ENCODE peak calls at places on chromosome 17, in eight cellular contexts. One of them, this sample, is unnamed.

GRCh38 chr17:10094806-10095205 is 103.6 kb downstream of the GAS7 start:
- DNase-seq in ovary: no peak
- DNase-seq in heart left ventricle: no peak
- DNase-seq in sigmoid colon: peak; percentile 85
- DNase-seq in gastrocnemius medialis: no peak
- DNase-seq in body of pancreas: no peak
- DNase-seq in endothelial cell of umbilical vein: no peak
- DNase-seq in IMR-90: no peak
- DNase-seq in this sample: no peak

GRCh38 chr17:73069164-73069774 is 23.2 kb downstream of the SLC39A11 start:
- DNase-seq in ovary: no peak
- DNase-seq in heart left ventricle: no peak
- DNase-seq in sigmoid colon: no peak
- DNase-seq in gastrocnemius medialis: no peak
- DNase-seq in body of pancreas: no peak
- DNase-seq in endothelial cell of umbilical vein: no peak
- DNase-seq in IMR-90: no peak
- DNase-seq in this sample: no peak

GRCh38 chr17:19384723-19385391 is 2.1 kb downstream of the MFAP4 start:
- DNase-seq in ovary: peak; percentile 97
- DNase-seq in heart left ventricle: peak; percentile 78
- DNase-seq in sigmoid colon: peak; percentile 97
- DNase-seq in gastrocnemius medialis: peak; percentile 65
- DNase-seq in body of pancreas: peak; percentile 51
- DNase-seq in endothelial cell of umbilical vein: no peak
- DNase-seq in IMR-90: peak; percentile 91
- DNase-seq in this sample: peak; percentile 96

GRCh38 chr17:50134206-50135110 is 4.5 kb upstream of the SAMD14 start:
- DNase-seq in ovary: no peak
- DNase-seq in heart left ventricle: no peak
- DNase-seq in sigmoid colon: no peak
- DNase-seq in gastrocnemius medialis: no peak
- DNase-seq in body of pancreas: no peak
- DNase-seq in endothelial cell of umbilical vein: no peak
- DNase-seq in IMR-90: no peak
- DNase-seq in this sample: no peak

GRCh38 chr17:72386619-72387237 is 265.9 kb downstream of the SOX9 start:
- DNase-seq in ovary: no peak
- DNase-seq in heart left ventricle: no peak
- DNase-seq in sigmoid colon: no peak
- DNase-seq in gastrocnemius medialis: no peak
- DNase-seq in body of pancreas: no peak
- DNase-seq in endothelial cell of umbilical vein: no peak
- DNase-seq in IMR-90: no peak
- DNase-seq in this sample: no peak

GRCh38 chr17:59533694-59534093 is 31.7 kb upstream of the DHX40 start:
- DNase-seq in ovary: no peak
- DNase-seq in heart left ventricle: no peak
- DNase-seq in sigmoid colon: no peak
- DNase-seq in gastrocnemius medialis: no peak
- DNase-seq in body of pancreas: no peak
- DNase-seq in endothelial cell of umbilical vein: no peak
- DNase-seq in IMR-90: no peak
- DNase-seq in this sample: peak; percentile 53

GRCh38 chr17:47949197-47949759 is 7.9 kb downstream of the PNPO start:
- DNase-seq in ovary: peak; percentile 97
- DNase-seq in heart left ventricle: peak; percentile 88
- DNase-seq in sigmoid colon: peak; percentile 92
- DNase-seq in gastrocnemius medialis: peak; percentile 59
- DNase-seq in body of pancreas: peak; percentile 96
- DNase-seq in endothelial cell of umbilical vein: peak; percentile 77
- DNase-seq in IMR-90: peak; percentile 82
- DNase-seq in this sample: peak; percentile 95

GRCh38 chr17:31391496-31391949 is at the start of gene RAB11FIP4:
- DNase-seq in ovary: no peak
- DNase-seq in heart left ventricle: no peak
- DNase-seq in sigmoid colon: no peak
- DNase-seq in gastrocnemius medialis: no peak
- DNase-seq in body of pancreas: no peak
- DNase-seq in endothelial cell of umbilical vein: no peak
- DNase-seq in IMR-90: no peak
- DNase-seq in this sample: no peak

GRCh38 chr17:68020451-68020779 is 15.1 kb upstream of the KPNA2 start:
- DNase-seq in ovary: no peak
- DNase-seq in heart left ventricle: no peak
- DNase-seq in sigmoid colon: no peak
- DNase-seq in gastrocnemius medialis: no peak
- DNase-seq in body of pancreas: no peak
- DNase-seq in endothelial cell of umbilical vein: peak; percentile 29
- DNase-seq in IMR-90: no peak
- DNase-seq in this sample: no peak

GRCh38 chr17:79176792-79177601 is 102.4 kb downstream of the ENGASE start:
- DNase-seq in ovary: no peak
- DNase-seq in heart left ventricle: no peak
- DNase-seq in sigmoid colon: no peak
- DNase-seq in gastrocnemius medialis: no peak
- DNase-seq in body of pancreas: peak; percentile 37
- DNase-seq in endothelial cell of umbilical vein: no peak
- DNase-seq in IMR-90: no peak
- DNase-seq in this sample: no peak

GRCh38 chr17:67353161-67353560 is 13.2 kb downstream of the PSMD12 start:
- DNase-seq in ovary: no peak
- DNase-seq in heart left ventricle: no peak
- DNase-seq in sigmoid colon: no peak
- DNase-seq in gastrocnemius medialis: no peak
- DNase-seq in body of pancreas: no peak
- DNase-seq in endothelial cell of umbilical vein: no peak
- DNase-seq in IMR-90: no peak
- DNase-seq in this sample: no peak

GRCh38 chr17:4488989-4489595 is 9.6 kb upstream of the SPNS2 start:
- DNase-seq in ovary: no peak
- DNase-seq in heart left ventricle: no peak
- DNase-seq in sigmoid colon: no peak
- DNase-seq in gastrocnemius medialis: no peak
- DNase-seq in body of pancreas: no peak
- DNase-seq in endothelial cell of umbilical vein: no peak
- DNase-seq in IMR-90: no peak
- DNase-seq in this sample: no peak

GRCh38 chr17:82837586-82838320 is 2.1 kb downstream of the ZNF750 start:
- DNase-seq in ovary: peak; percentile 33
- DNase-seq in heart left ventricle: no peak
- DNase-seq in sigmoid colon: peak; percentile 28
- DNase-seq in gastrocnemius medialis: no peak
- DNase-seq in body of pancreas: no peak
- DNase-seq in endothelial cell of umbilical vein: no peak
- DNase-seq in IMR-90: no peak
- DNase-seq in this sample: no peak
- H3K4me3 ChIP-seq in ovary: no peak overlapping the region
- H3K4me3 ChIP-seq in heart left ventricle: no peak overlapping the region
- H3K4me3 ChIP-seq in sigmoid colon: no peak overlapping the region
- H3K4me3 ChIP-seq in gastrocnemius medialis: peak overlapping the region; percentile 32
- H3K4me3 ChIP-seq in body of pancreas: no peak overlapping the region
- H3K4me3 ChIP-seq in endothelial cell of umbilical vein: no peak overlapping the region
- H3K4me3 ChIP-seq in IMR-90: no peak overlapping the region
- H3K4me3 ChIP-seq in this sample: no peak overlapping the region

GRCh38 chr17:57242148-57242547 is 14.2 kb upstream of the MSI2 start:
- DNase-seq in ovary: peak; percentile 49
- DNase-seq in heart left ventricle: peak; percentile 40
- DNase-seq in sigmoid colon: no peak
- DNase-seq in gastrocnemius medialis: peak; percentile 71
- DNase-seq in body of pancreas: no peak
- DNase-seq in endothelial cell of umbilical vein: no peak
- DNase-seq in IMR-90: no peak
- DNase-seq in this sample: no peak
- TF ChIP-seq POLR2A in ovary: no peak
- TF ChIP-seq POLR2A in heart left ventricle: no peak
- TF ChIP-seq POLR2A in sigmoid colon: no peak
- TF ChIP-seq POLR2A in gastrocnemius medialis: peak; percentile 16
- TF ChIP-seq POLR2A in body of pancreas: no peak
- TF ChIP-seq POLR2A in endothelial cell of umbilical vein: no peak
- TF ChIP-seq POLR2A in IMR-90: no peak
- TF ChIP-seq POLR2A in this sample: no peak

GRCh38 chr17:81517009-81517338 is 4.4 kb upstream of the ACTG1 start:
- DNase-seq in ovary: no peak
- DNase-seq in heart left ventricle: no peak
- DNase-seq in sigmoid colon: no peak
- DNase-seq in gastrocnemius medialis: no peak
- DNase-seq in body of pancreas: no peak
- DNase-seq in endothelial cell of umbilical vein: no peak
- DNase-seq in IMR-90: no peak
- DNase-seq in this sample: no peak
- H3K4me1 ChIP-seq in ovary: peaks cover 18% of the 10 kb centered on the region
- H3K4me1 ChIP-seq in heart left ventricle: peaks cover 56% of the 10 kb centered on the region
- H3K4me1 ChIP-seq in sigmoid colon: peaks cover 61% of the 10 kb centered on the region
- H3K4me1 ChIP-seq in gastrocnemius medialis: peaks cover 43% of the 10 kb centered on the region
- H3K4me1 ChIP-seq in body of pancreas: peaks cover 60% of the 10 kb centered on the region
- H3K4me1 ChIP-seq in endothelial cell of umbilical vein: peaks cover 35% of the 10 kb centered on the region
- H3K4me1 ChIP-seq in IMR-90: peaks cover 34% of the 10 kb centered on the region
- H3K4me1 ChIP-seq in this sample: peaks cover 56% of the 10 kb centered on the region

GRCh38 chr17:40068917-40069750 is 6.4 kb downstream of the THRA start:
- DNase-seq in ovary: peak; percentile 96
- DNase-seq in heart left ventricle: peak; percentile 93
- DNase-seq in sigmoid colon: peak; percentile 99
- DNase-seq in gastrocnemius medialis: peak; percentile 96
- DNase-seq in body of pancreas: peak; percentile 94
- DNase-seq in endothelial cell of umbilical vein: peak; percentile 75
- DNase-seq in IMR-90: peak; percentile 84
- DNase-seq in this sample: peak; percentile 96
- H3K4me3 ChIP-seq in ovary: peak overlapping the region; percentile 21
- H3K4me3 ChIP-seq in heart left ventricle: peak overlapping the region; percentile 54
- H3K4me3 ChIP-seq in sigmoid colon: peak overlapping the region; percentile 34
- H3K4me3 ChIP-seq in gastrocnemius medialis: peak overlapping the region; percentile 54
- H3K4me3 ChIP-seq in body of pancreas: no peak overlapping the region
- H3K4me3 ChIP-seq in endothelial cell of umbilical vein: peak overlapping the region; percentile 17
- H3K4me3 ChIP-seq in IMR-90: peak overlapping the region; percentile 23
- H3K4me3 ChIP-seq in this sample: peak overlapping the region; percentile 46

GRCh38 chr17:55264640-55265298 is at the start of gene HLF:
- DNase-seq in ovary: peak; percentile 91
- DNase-seq in heart left ventricle: peak; percentile 85
- DNase-seq in sigmoid colon: peak; percentile 93
- DNase-seq in gastrocnemius medialis: peak; percentile 59
- DNase-seq in body of pancreas: peak; percentile 89
- DNase-seq in endothelial cell of umbilical vein: peak; percentile 52
- DNase-seq in IMR-90: peak; percentile 63
- DNase-seq in this sample: peak; percentile 93
- TF ChIP-seq POLR2A in ovary: peak; percentile 72
- TF ChIP-seq POLR2A in heart left ventricle: peak; percentile 55
- TF ChIP-seq POLR2A in sigmoid colon: no peak
- TF ChIP-seq POLR2A in gastrocnemius medialis: peak; percentile 82
- TF ChIP-seq POLR2A in body of pancreas: no peak
- TF ChIP-seq POLR2A in endothelial cell of umbilical vein: no peak
- TF ChIP-seq POLR2A in IMR-90: no peak
- TF ChIP-seq POLR2A in this sample: no peak

GRCh38 chr17:33196883-33197282 is 96.2 kb downstream of the ASIC2 start:
- DNase-seq in ovary: no peak
- DNase-seq in heart left ventricle: no peak
- DNase-seq in sigmoid colon: no peak
- DNase-seq in gastrocnemius medialis: no peak
- DNase-seq in body of pancreas: no peak
- DNase-seq in endothelial cell of umbilical vein: no peak
- DNase-seq in IMR-90: no peak
- DNase-seq in this sample: no peak
- H3K4me1 ChIP-seq in ovary: no peaks in the 10 kb centered on the region
- H3K4me1 ChIP-seq in heart left ventricle: no peaks in the 10 kb centered on the region
- H3K4me1 ChIP-seq in sigmoid colon: no peaks in the 10 kb centered on the region
- H3K4me1 ChIP-seq in gastrocnemius medialis: no peaks in the 10 kb centered on the region
- H3K4me1 ChIP-seq in body of pancreas: no peaks in the 10 kb centered on the region
- H3K4me1 ChIP-seq in endothelial cell of umbilical vein: no peaks in the 10 kb centered on the region
- H3K4me1 ChIP-seq in IMR-90: no peaks in the 10 kb centered on the region
- H3K4me1 ChIP-seq in this sample: no peaks in the 10 kb centered on the region

GRCh38 chr17:44004761-44005526 is 522 bp downstream of the NAGS start:
- DNase-seq in ovary: peak; percentile 43
- DNase-seq in heart left ventricle: no peak
- DNase-seq in sigmoid colon: no peak
- DNase-seq in gastrocnemius medialis: no peak
- DNase-seq in body of pancreas: no peak
- DNase-seq in endothelial cell of umbilical vein: no peak
- DNase-seq in IMR-90: no peak
- DNase-seq in this sample: no peak

GRCh38 chr17:44005865-44006580 is 1.6 kb downstream of the NAGS start:
- DNase-seq in ovary: peak; percentile 48
- DNase-seq in heart left ventricle: peak; percentile 16
- DNase-seq in sigmoid colon: no peak
- DNase-seq in gastrocnemius medialis: no peak
- DNase-seq in body of pancreas: peak; percentile 55
- DNase-seq in endothelial cell of umbilical vein: peak; percentile 48
- DNase-seq in IMR-90: no peak
- DNase-seq in this sample: no peak

GRCh38 chr17:44006581-44007345 is 2.3 kb downstream of the NAGS start:
- DNase-seq in ovary: peak; percentile 97
- DNase-seq in heart left ventricle: peak; percentile 96
- DNase-seq in sigmoid colon: peak; percentile 98
- DNase-seq in gastrocnemius medialis: peak; percentile 92
- DNase-seq in body of pancreas: peak; percentile 99
- DNase-seq in endothelial cell of umbilical vein: peak; percentile 93
- DNase-seq in IMR-90: peak; percentile 92
- DNase-seq in this sample: peak; percentile 99

GRCh38 chr17:44004077-44004760 is at the start of gene NAGS:
- DNase-seq in ovary: peak; percentile 42
- DNase-seq in heart left ventricle: no peak
- DNase-seq in sigmoid colon: no peak
- DNase-seq in gastrocnemius medialis: no peak
- DNase-seq in body of pancreas: no peak
- DNase-seq in endothelial cell of umbilical vein: no peak
- DNase-seq in IMR-90: no peak
- DNase-seq in this sample: no peak

GRCh38 chr17:44005527-44005864 is 1.1 kb downstream of the NAGS start:
- DNase-seq in ovary: no peak
- DNase-seq in heart left ventricle: no peak
- DNase-seq in sigmoid colon: no peak
- DNase-seq in gastrocnemius medialis: no peak
- DNase-seq in body of pancreas: no peak
- DNase-seq in endothelial cell of umbilical vein: no peak
- DNase-seq in IMR-90: no peak
- DNase-seq in this sample: no peak
- H3K4me3 ChIP-seq in ovary: peak overlapping the region; percentile 50
- H3K4me3 ChIP-seq in heart left ventricle: peak overlapping the region; percentile 79
- H3K4me3 ChIP-seq in sigmoid colon: no peak overlapping the region
- H3K4me3 ChIP-seq in gastrocnemius medialis: peak overlapping the region; percentile 71
- H3K4me3 ChIP-seq in body of pancreas: no peak overlapping the region
- H3K4me3 ChIP-seq in endothelial cell of umbilical vein: peak overlapping the region; percentile 63
- H3K4me3 ChIP-seq in IMR-90: no peak overlapping the region
- H3K4me3 ChIP-seq in this sample: peak overlapping the region; percentile 60

DNA sequence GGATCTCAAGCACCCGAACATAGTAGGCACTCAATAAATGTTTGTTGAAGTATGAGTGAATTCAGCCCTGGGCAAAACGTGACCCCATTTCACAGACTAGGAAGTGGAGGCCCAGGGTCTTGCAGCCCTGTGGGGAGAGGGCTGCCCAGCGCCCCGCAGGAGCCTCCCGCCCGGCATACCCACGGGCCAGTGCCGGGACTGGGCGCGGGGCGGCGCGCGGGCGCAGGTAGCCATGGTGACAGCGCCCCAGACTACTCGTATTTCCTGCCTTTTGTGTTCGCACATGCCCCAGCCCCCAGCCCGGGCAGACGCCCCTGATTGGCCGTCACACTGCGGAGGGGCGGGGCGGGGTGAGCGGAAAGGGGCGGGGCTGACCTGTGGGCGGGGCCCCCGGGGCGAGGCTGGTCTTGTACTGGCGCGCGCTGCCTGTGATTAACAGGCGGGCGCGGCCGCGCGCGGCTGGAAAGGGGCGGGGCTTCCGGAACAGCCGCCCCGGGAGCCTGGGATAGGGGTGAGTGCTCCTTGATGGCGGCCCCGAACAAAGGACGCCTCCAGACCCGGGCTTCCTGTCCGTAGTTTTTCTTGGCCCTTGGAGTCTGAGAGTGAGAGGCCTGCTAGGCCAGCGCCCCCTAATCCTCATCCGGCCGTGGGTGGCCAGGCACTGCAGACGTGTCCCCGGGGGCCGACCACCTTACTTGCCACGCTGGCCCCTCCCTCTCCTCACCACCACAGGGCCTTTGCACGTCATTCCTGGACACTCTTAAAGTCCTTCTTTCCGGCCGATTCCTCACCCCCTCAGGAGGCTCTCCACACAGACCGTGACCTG is 71.0 kb downstream of the RAI1 start:
- DNase-seq in ovary: peak; percentile 98
- DNase-seq in heart left ventricle: peak; percentile 96
- DNase-seq in sigmoid colon: peak; percentile 98
- DNase-seq in gastrocnemius medialis: peak; percentile 92
- DNase-seq in body of pancreas: peak; percentile 97
- DNase-seq in endothelial cell of umbilical vein: peak; percentile 96
- DNase-seq in IMR-90: peak; percentile 88
- DNase-seq in this sample: peak; percentile 100
- TF ChIP-seq POLR2A in ovary: no peak
- TF ChIP-seq POLR2A in heart left ventricle: peak; percentile 51
- TF ChIP-seq POLR2A in sigmoid colon: no peak
- TF ChIP-seq POLR2A in gastrocnemius medialis: peak; percentile 75
- TF ChIP-seq POLR2A in body of pancreas: peak; percentile 56
- TF ChIP-seq POLR2A in endothelial cell of umbilical vein: peak; percentile 33
- TF ChIP-seq POLR2A in IMR-90: no peak
- TF ChIP-seq POLR2A in this sample: peak; percentile 33